ENCODE peak calls at places on chromosomes 12 and 14, in seven cellular contexts. X is Right ventricle myocardium superior, Y is NCI-H146, E is Karpas-422, F is PC-3, T is body of pancreas, W is GM06990. Q is an unnamed sample.

GRCh38 chr12:69330475-69331473 is 17.4 kb upstream of the LYZ start:
- DNase-seq in X (peak), Y (peak), E (peak), F (peak), T (peak), W (peak), Q (no peak)

GRCh38 chr14:53044486-53044885 is 93.6 kb upstream of the FERMT2 start:
- DNase-seq in X (no peak), Y (no peak), E (no peak), F (peak), T (no peak), W (no peak), Q (peak)

GRCh38 chr12:47802312-47802711 is 17.4 kb downstream of the HDAC7 start:
- DNase-seq in X (no peak), Y (no peak), E (no peak), F (no peak), T (no peak), W (no peak), Q (no peak)

GRCh38 chr12:6950944-6951540 is at the start of gene PTPN6:
- DNase-seq in X (peak), Y (no peak), E (peak), F (no peak), T (no peak), W (peak), Q (no peak)

GRCh38 chr14:81269100-81269978 is 48.6 kb upstream of the GTF2A1 start:
- DNase-seq in X (no peak), Y (peak), E (peak), F (peak), T (no peak), W (peak), Q (peak)

GRCh38 chr14:69710378-69710777 is 56.6 kb upstream of the SRSF5 start:
- DNase-seq in X (no peak), Y (no peak), E (no peak), F (no peak), T (no peak), W (no peak), Q (no peak)

GRCh38 chr14:36996857-36997590 is 175.4 kb downstream of the SLC25A21 start:
- DNase-seq in X (no peak), Y (no peak), E (no peak), F (no peak), T (no peak), W (no peak), Q (no peak)

GRCh38 chr12:113247123-113248045 is 26.1 kb downstream of the TPCN1 start:
- DNase-seq in X (no peak), Y (no peak), E (no peak), F (peak), T (no peak), W (no peak), Q (no peak)

GRCh38 chr12:6767301-6767591 is 1.1 kb downstream of the PTMS start:
- DNase-seq in X (no peak), Y (peak), E (no peak), F (no peak), T (no peak), W (no peak), Q (no peak)

GRCh38 chr14:77037886-77038511 is 9.5 kb upstream of the IRF2BPL start:
- DNase-seq in X (no peak), Y (no peak), E (no peak), F (peak), T (no peak), W (no peak), Q (no peak)

GRCh38 chr14:22973217-22974032 is 8.9 kb downstream of the AJUBA start:
- DNase-seq in X (no peak), Y (peak), E (peak), F (peak), T (peak), W (no peak), Q (no peak)

GRCh38 chr12:93727195-93727811 is 50.1 kb downstream of the CRADD start:
- DNase-seq in X (no peak), Y (peak), E (no peak), F (no peak), T (no peak), W (peak), Q (no peak)

GRCh38 chr14:31657917-31658316 is 96.7 kb downstream of the NUBPL start:
- DNase-seq in X (no peak), Y (no peak), E (no peak), F (peak), T (no peak), W (no peak), Q (no peak)

GRCh38 chr12:64610092-64610659 is at the start of gene RASSF3:
- DNase-seq in X (peak), Y (peak), E (peak), F (peak), T (peak), W (peak), Q (no peak)

GRCh38 chr12:110369992-110370391 is 33.5 kb downstream of the ANAPC7 start:
- DNase-seq in X (no peak), Y (no peak), E (no peak), F (no peak), T (no peak), W (no peak), Q (no peak)

GRCh38 chr12:43758247-43758727 is 303 bp downstream of the PUS7L start:
- DNase-seq in X (no peak), Y (peak), E (no peak), F (peak), T (peak), W (no peak), Q (no peak)

GRCh38 chr12:130280226-130280625 is 57.5 kb upstream of the PIWIL1 start:
- DNase-seq in X (no peak), Y (no peak), E (no peak), F (no peak), T (no peak), W (no peak), Q (no peak)

GRCh38 chr14:38838049-38838978 is 264.7 kb downstream of the SEC23A start:
- DNase-seq in X (no peak), Y (no peak), E (no peak), F (no peak), T (no peak), W (no peak), Q (no peak)

GRCh38 chr12:108457006-108457733 is 57.9 kb upstream of the FICD start:
- DNase-seq in X (no peak), Y (peak), E (peak), F (peak), T (no peak), W (peak), Q (peak)

GRCh38 chr12:114741940-114742339 is 58.0 kb upstream of the TBX3 start:
- DNase-seq in X (no peak), Y (no peak), E (no peak), F (no peak), T (no peak), W (no peak), Q (no peak)

GRCh38 chr14:88005050-88005481 is at the start of gene GPR65:
- DNase-seq in X (no peak), Y (no peak), E (peak), F (no peak), T (no peak), W (peak), Q (no peak)

GRCh38 chr12:109766251-109766778 is 52.7 kb downstream of the FAM222A start:
- DNase-seq in X (no peak), Y (no peak), E (no peak), F (no peak), T (no peak), W (no peak), Q (no peak)